ENCODE peak calls at places on chromosomes 11 and 22, in eight cellular contexts. G is naive thymus-derived CD4-positive, alpha-beta T cell; U is hepatocyte; T is choroid plexus epithelial cell; D is fibroblast of pulmonary artery; S is AG04449; Q is cardiac muscle cell; Y is fibroblast of mammary gland. O is an unnamed sample.
A peak's percentile ranks its signal among the peaks of the same experiment; 100 is the strongest.

GRCh38 chr11:86615495-86615894 is 56.9 kb downstream of the ME3 start:
- DNase-seq in G (no peak), U (no peak), T (no peak), D (no peak), S (no peak), Q (no peak), Y (no peak), O (no peak)

GRCh38 chr11:48005878-48006277 is 25.5 kb downstream of the PTPRJ start:
- DNase-seq in G (no peak), U (no peak), T (no peak), D (no peak), S (no peak), Q (no peak), Y (no peak), O (no peak)

GRCh38 chr11:3193373-3194015 is 25.1 kb downstream of the MRGPRG start:
- DNase-seq in G (no peak), U (no peak), T (no peak), D (no peak), S (no peak), Q (no peak), Y (no peak), O (no peak)

GRCh38 chr11:33624082-33624481 is 76.5 kb downstream of the C11orf91 start:
- DNase-seq in G (no peak), U (no peak), T (peak; percentile 30), D (no peak), S (no peak), Q (no peak), Y (no peak), O (no peak)

GRCh38 chr11:3622521-3622920 is 19.3 kb downstream of the ART5 start:
- DNase-seq in G (no peak), U (no peak), T (no peak), D (no peak), S (no peak), Q (no peak), Y (no peak), O (no peak)

GRCh38 chr22:39236321-39237275 is 8.2 kb downstream of the PDGFB start:
- DNase-seq in G (peak; percentile 27), U (no peak), T (no peak), D (no peak), S (no peak), Q (peak; percentile 45), Y (no peak), O (no peak)

GRCh38 chr11:115153135-115153534 is 351.1 kb downstream of the CADM1 start:
- DNase-seq in G (no peak), U (no peak), T (peak; percentile 48), D (no peak), S (no peak), Q (no peak), Y (no peak), O (peak; percentile 41)

GRCh38 chr11:113496026-113496651 is 20.9 kb upstream of the DRD2 start:
- DNase-seq in G (no peak), U (no peak), T (no peak), D (no peak), S (no peak), Q (no peak), Y (no peak), O (no peak)

GRCh38 chr22:28750471-28750881 is 8.6 kb downstream of the HSCB start:
- DNase-seq in G (no peak), U (no peak), T (peak; percentile 88), D (peak; percentile 88), S (peak; percentile 55), Q (peak; percentile 84), Y (peak; percentile 83), O (peak; percentile 24)

GRCh38 chr22:48235744-48236143 is 1473.3 kb downstream of the TBC1D22A start:
- DNase-seq in G (no peak), U (no peak), T (no peak), D (no peak), S (no peak), Q (no peak), Y (no peak), O (no peak)

GRCh38 chr11:128734439-128735224 is 40.8 kb downstream of the FLI1 start:
- DNase-seq in G (no peak), U (no peak), T (no peak), D (no peak), S (no peak), Q (no peak), Y (no peak), O (no peak)

GRCh38 chr22:45977551-45978274 is 751 bp upstream of the WNT7B start:
- DNase-seq in G (no peak), U (no peak), T (no peak), D (no peak), S (no peak), Q (peak; percentile 18), Y (no peak), O (peak; percentile 38)

GRCh38 chr11:109704432-109704831 is 282.4 kb downstream of the C11orf87 start:
- DNase-seq in G (no peak), U (no peak), T (no peak), D (no peak), S (no peak), Q (no peak), Y (no peak), O (no peak)

GRCh38 chr11:76839326-76839725 is 21.4 kb upstream of the ACER3 start:
- DNase-seq in G (no peak), U (peak; percentile 65), T (no peak), D (no peak), S (no peak), Q (no peak), Y (no peak), O (no peak)

GRCh38 chr22:48761546-48761945 is 1066.1 kb downstream of the BRD1 start:
- DNase-seq in G (no peak), U (no peak), T (no peak), D (no peak), S (no peak), Q (no peak), Y (no peak), O (no peak)

GRCh38 chr22:24584871-24585411 is 7.9 kb downstream of the LRRC75B start:
- DNase-seq in G (no peak), U (no peak), T (no peak), D (no peak), S (no peak), Q (no peak), Y (no peak), O (no peak)

GRCh38 chr22:24585461-24585860 is 7.4 kb downstream of the LRRC75B start:
- DNase-seq in G (no peak), U (no peak), T (no peak), D (no peak), S (no peak), Q (no peak), Y (no peak), O (no peak)

GRCh38 chr22:24583972-24584790 is 8.7 kb downstream of the LRRC75B start:
- DNase-seq in G (no peak), U (no peak), T (peak; percentile 23), D (no peak), S (no peak), Q (no peak), Y (no peak), O (no peak)

GRCh38 chr22:24582111-24582814 is 10.6 kb downstream of the LRRC75B start:
- DNase-seq in G (no peak), U (no peak), T (no peak), D (no peak), S (no peak), Q (no peak), Y (no peak), O (no peak)

GRCh38 chr22:24583221-24583971 is 9.5 kb downstream of the LRRC75B start:
- DNase-seq in G (no peak), U (peak; percentile 58), T (no peak), D (peak; percentile 40), S (no peak), Q (peak; percentile 64), Y (no peak), O (peak; percentile 36)
- H3K4me3 ChIP-seq in G (no peak overlapping the region), U (no peak overlapping the region), T (no peak overlapping the region), D (no peak overlapping the region), S (no peak overlapping the region), Q (no peak overlapping the region), Y (no peak overlapping the region), O (no peak overlapping the region)

GRCh38 chr11:57942808-57943207 is 80.9 kb upstream of the OR9Q1 start:
- DNase-seq in G (no peak), U (no peak), T (no peak), D (no peak), S (no peak), Q (no peak), Y (no peak), O (peak; percentile 71)
- H3K4me3 ChIP-seq in G (no peak overlapping the region), U (no peak overlapping the region), T (no peak overlapping the region), D (no peak overlapping the region), S (no peak overlapping the region), Q (no peak overlapping the region), Y (no peak overlapping the region), O (no peak overlapping the region)

DNA sequence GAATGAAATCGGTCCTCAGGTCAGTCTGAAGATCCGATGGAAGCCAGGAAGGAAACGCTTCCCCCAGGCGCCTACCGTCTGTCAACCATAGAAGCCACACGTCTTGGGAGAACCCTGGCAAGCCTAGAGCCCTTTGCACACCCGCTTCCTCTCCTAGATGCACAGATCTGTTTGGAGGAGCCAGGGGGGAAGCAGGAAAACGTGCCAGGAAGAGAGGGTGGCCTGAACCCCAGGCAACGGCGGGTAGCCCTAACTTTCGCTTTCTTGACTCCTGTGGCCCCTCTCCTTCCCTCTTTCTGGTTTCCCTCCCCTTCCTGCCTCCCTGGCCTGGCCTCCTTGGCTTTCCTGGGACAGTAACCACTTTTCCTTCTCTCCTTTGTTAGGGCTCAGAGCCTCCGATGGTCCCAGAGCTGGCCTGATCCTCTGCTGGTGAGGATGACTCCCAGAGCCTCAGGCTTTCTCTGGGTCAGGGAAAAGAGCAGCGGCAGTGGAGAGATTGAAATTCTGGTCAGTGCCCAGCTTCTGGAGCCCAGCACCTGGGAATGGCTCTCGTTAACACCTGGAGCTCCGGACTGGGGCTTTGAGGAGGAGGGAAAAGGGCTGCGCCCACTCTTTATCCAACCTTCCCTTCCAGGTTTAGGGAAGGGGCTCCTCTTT is 2.1 kb downstream of the FXYD6 start:
- DNase-seq in G (no peak), U (no peak), T (no peak), D (no peak), S (no peak), Q (no peak), Y (no peak), O (no peak)
- H3K4me3 ChIP-seq in G (no peak overlapping the region), U (no peak overlapping the region), T (no peak overlapping the region), D (no peak overlapping the region), S (no peak overlapping the region), Q (peak overlapping the region; percentile 81), Y (no peak overlapping the region), O (no peak overlapping the region)

GRCh38 chr11:67405196-67405567 is 1.3 kb downstream of the TBC1D10C start:
- DNase-seq in G (no peak), U (no peak), T (no peak), D (no peak), S (no peak), Q (no peak), Y (no peak), O (no peak)

GRCh38 chr11:67406420-67406968 is 2.6 kb downstream of the TBC1D10C start:
- DNase-seq in G (no peak), U (no peak), T (no peak), D (no peak), S (no peak), Q (no peak), Y (no peak), O (no peak)

GRCh38 chr11:67404515-67405195 is 772 bp downstream of the TBC1D10C start:
- DNase-seq in G (no peak), U (no peak), T (no peak), D (no peak), S (no peak), Q (no peak), Y (no peak), O (no peak)

GRCh38 chr11:67406969-67407699 is 3.3 kb downstream of the TBC1D10C start:
- DNase-seq in G (no peak), U (no peak), T (no peak), D (no peak), S (no peak), Q (no peak), Y (no peak), O (no peak)

GRCh38 chr11:67405688-67406339 is 1.9 kb downstream of the TBC1D10C start:
- DNase-seq in G (no peak), U (no peak), T (no peak), D (no peak), S (no peak), Q (no peak), Y (no peak), O (no peak)
- H3K4me3 ChIP-seq in G (peak overlapping the region; percentile 98), U (no peak overlapping the region), T (no peak overlapping the region), D (no peak overlapping the region), S (no peak overlapping the region), Q (no peak overlapping the region), Y (no peak overlapping the region), O (no peak overlapping the region)

O was measured in epithelial cell of esophagus.